ENCODE peak calls at places on chromosomes 3 and 15, in five cellular contexts. U, T, Z, E and O are unnamed samples.

GRCh38 chr3:127662051-127662469 is 10.7 kb upstream of the ABTB1 start:
- DNase-seq in U (no peak), T (no peak), E (no peak), Z (no peak), O (no peak)

GRCh38 chr3:127629462-127630403 is 748 bp downstream of the PODXL2 start:
- DNase-seq in E (no peak), Z (no peak), T (no peak), U (peak; percentile 38), O (peak; percentile 54)

GRCh38 chr15:76840830-76841460 is 64.2 kb downstream of the SCAPER start:
- DNase-seq in E (no peak), Z (no peak), U (peak; percentile 69), T (no peak), O (peak; percentile 42)

GRCh38 chr3:172202797-172203196 is 163.4 kb downstream of the FNDC3B start:
- DNase-seq in Z (no peak), T (no peak), U (no peak), E (no peak), O (no peak)

GRCh38 chr3:115217678-115218451 is 70.8 kb upstream of the ZBTB20 start:
- DNase-seq in E (peak; percentile 63), U (peak; percentile 58), T (no peak), Z (peak; percentile 64), O (peak; percentile 35)

GRCh38 chr3:139521811-139522210 is 17.7 kb downstream of the RBP1 start:
- DNase-seq in E (no peak), T (no peak), U (no peak), Z (no peak), O (no peak)

GRCh38 chr15:77018796-77019475 is 24.0 kb downstream of the PSTPIP1 start:
- DNase-seq in E (no peak), Z (no peak), T (no peak), U (no peak), O (no peak)

GRCh38 chr3:45182915-45183881 is 37.0 kb upstream of the CDCP1 start:
- DNase-seq in Z (no peak), E (peak; percentile 72), T (no peak), U (no peak), O (no peak)

GRCh38 chr15:45892182-45892581 is 257.4 kb downstream of the SQOR start:
- DNase-seq in Z (no peak), U (no peak), T (no peak), E (no peak), O (no peak)

GRCh38 chr3:141530133-141530768 is 43.4 kb downstream of the RASA2 start:
- DNase-seq in Z (no peak), U (peak; percentile 2), T (no peak), E (no peak), O (no peak)

GRCh38 chr3:46921871-46922271 is 44.4 kb downstream of the PTH1R start:
- DNase-seq in E (no peak), Z (no peak), U (no peak), T (peak; percentile 33), O (no peak)

GRCh38 chr15:25798207-25798931 is 64.8 kb downstream of the ATP10A start:
- DNase-seq in T (no peak), U (no peak), Z (no peak), E (no peak), O (peak; percentile 88)

GRCh38 chr3:188156051-188156450 is 2.1 kb downstream of the LPP start:
- DNase-seq in T (no peak), Z (no peak), E (no peak), U (no peak), O (no peak)

GRCh38 chr3:40877651-40878463 is 321.4 kb upstream of the CTNNB1 start:
- DNase-seq in T (peak; percentile 77), Z (no peak), E (no peak), U (no peak), O (no peak)

GRCh38 chr3:127487196-127487595 is 103.3 kb downstream of the TPRA1 start:
- DNase-seq in Z (no peak), U (no peak), E (no peak), T (no peak), O (no peak)

GRCh38 chr15:74626752-74627692 is 11.4 kb downstream of the CLK3 start:
- DNase-seq in U (peak; percentile 72), T (no peak), Z (no peak), E (no peak), O (no peak)